ENCODE peak calls at places on chromosomes 5 and 9, in five cellular contexts. Z is hepatocyte, V is mammary epithelial cell, O is cardiac fibroblast, B is sigmoid colon. E is an unnamed sample.

GRCh38 chr5:157172408-157172807 is 6.3 kb upstream of the GARIN3 start:
- DNase-seq in O (no peak), Z (no peak), B (no peak), V (peak), E (no peak)

GRCh38 chr5:139636207-139636792 is 11.8 kb upstream of the CXXC5 start:
- DNase-seq in O (no peak), V (peak), Z (peak), B (no peak), E (no peak)

GRCh38 chr9:35859310-35859994 is 10.7 kb downstream of the OR13J1 start:
- DNase-seq in Z (no peak), V (peak), B (peak), O (no peak), E (no peak)

GRCh38 chr5:40826778-40827478 is 8.1 kb downstream of the RPL37 start:
- DNase-seq in B (no peak), Z (no peak), V (no peak), O (no peak), E (no peak)

GRCh38 chr9:31840702-31841101 is 543.7 kb upstream of the ACO1 start:
- DNase-seq in V (no peak), O (no peak), Z (no peak), B (no peak), E (no peak)

GRCh38 chr9:109868222-109868621 is 88.2 kb downstream of the PALM2AKAP2 start:
- DNase-seq in Z (no peak), V (no peak), O (peak), B (no peak), E (no peak)

GRCh38 chr9:93324191-93324834 is 127.2 kb upstream of the FAM120A start:
- DNase-seq in V (no peak), Z (no peak), B (no peak), O (no peak), E (no peak)

GRCh38 chr5:116035123-116035522 is 2.9 kb downstream of the ARL14EPL start:
- DNase-seq in B (no peak), V (peak), O (no peak), Z (no peak), E (no peak)

GRCh38 chr5:172849636-172850453 is 15.8 kb downstream of the ERGIC1 start:
- DNase-seq in O (no peak), V (peak), Z (no peak), B (no peak), E (no peak)

GRCh38 chr5:132422720-132423442 is 53.4 kb downstream of the SLC22A5 start:
- DNase-seq in B (no peak), O (peak), Z (peak), V (no peak), E (no peak)

GRCh38 chr5:111223086-111223789 is 946 bp upstream of the CAMK4 start:
- DNase-seq in O (no peak), B (no peak), V (peak), Z (peak), E (no peak)

GRCh38 chr5:98927242-98927987 is 1.4 kb downstream of the CHD1 start:
- DNase-seq in O (peak), Z (peak), V (peak), B (peak), E (no peak)

GRCh38 chr5:80255752-80256479 is at the start of gene SERINC5:
- DNase-seq in B (peak), V (peak), O (peak), Z (peak), E (no peak)

GRCh38 chr9:35112257-35113020 is 3.2 kb downstream of the ATOSB start:
- DNase-seq in Z (no peak), V (peak), O (peak), B (no peak), E (no peak)

GRCh38 chr5:67676863-67677262 is 480.3 kb upstream of the CD180 start:
- DNase-seq in Z (no peak), B (no peak), O (no peak), V (no peak), E (no peak)

GRCh38 chr5:89315194-89315593 is 432.2 kb upstream of the MEF2C start:
- DNase-seq in O (peak), B (no peak), Z (peak), V (no peak), E (no peak)

GRCh38 chr5:35853652-35854051 is 3.0 kb upstream of the IL7R start:
- DNase-seq in B (no peak), V (no peak), Z (no peak), O (no peak), E (no peak)

GRCh38 chr5:110354896-110355295 is 371.6 kb downstream of the TMEM232 start:
- DNase-seq in B (no peak), O (no peak), Z (no peak), V (no peak), E (no peak)

GRCh38 chr5:160158087-160158486 is 38.8 kb upstream of the PWWP2A start:
- DNase-seq in Z (no peak), O (no peak), V (no peak), B (no peak), E (no peak)

GRCh38 chr9:73515216-73515615 is 363.6 kb downstream of the ANXA1 start:
- DNase-seq in O (no peak), Z (peak), B (no peak), V (no peak), E (no peak)

GRCh38 chr5:111800351-111800750 is 43.4 kb upstream of the NREP start:
- DNase-seq in V (no peak), O (no peak), B (no peak), Z (no peak), E (no peak)

GRCh38 chr5:102823441-102823874 is 68.4 kb downstream of the PAM start:
- DNase-seq in V (no peak), O (peak), B (no peak), Z (peak), E (peak)

GRCh38 chr9:130666393-130667116 is 2.2 kb downstream of the PRDM12 start:
- DNase-seq in B (no peak), O (no peak), Z (no peak), V (no peak), E (no peak)

GRCh38 chr9:121399883-121400607 is 30.0 kb upstream of the STOM start:
- DNase-seq in Z (peak), B (no peak), O (peak), V (peak), E (peak)

GRCh38 chr5:101278917-101279316 is 375.8 kb upstream of the ST8SIA4 start:
- DNase-seq in V (peak), Z (no peak), B (no peak), O (no peak), E (no peak)

GRCh38 chr5:1187950-1188334 is 13.5 kb upstream of the SLC6A19 start:
- DNase-seq in Z (no peak), O (no peak), V (no peak), B (no peak), E (no peak)

GRCh38 chr5:32505718-32506117 is 61.2 kb upstream of the ZFR start:
- DNase-seq in O (peak), V (peak), B (no peak), Z (peak), E (peak)

GRCh38 chr5:2740849-2741555 is 10.5 kb downstream of the IRX2 start:
- DNase-seq in V (peak), B (no peak), Z (no peak), O (no peak), E (no peak)

GRCh38 chr9:134375011-134375390 is 48.7 kb downstream of the RXRA start:
- DNase-seq in B (peak), O (peak), Z (no peak), V (no peak), E (no peak)

GRCh38 chr5:78607864-78608263 is 40.7 kb downstream of the LHFPL2 start:
- DNase-seq in B (no peak), O (no peak), V (no peak), Z (no peak), E (no peak)

GRCh38 chr5:170774831-170775230 is 8.7 kb upstream of the GABRP start:
- DNase-seq in B (no peak), O (no peak), V (no peak), Z (no peak), E (no peak)
- TF ChIP-seq CTCF in B (no peak), O (no peak), V (no peak), Z (no peak), E (no peak)

GRCh38 chr9:105171589-105171988 is 72.9 kb upstream of the SLC44A1 start:
- DNase-seq in V (no peak), O (no peak), Z (no peak), B (no peak), E (no peak)

GRCh38 chr9:105172393-105172792 is 72.1 kb upstream of the SLC44A1 start:
- DNase-seq in Z (no peak), O (no peak), V (no peak), B (no peak), E (no peak)

GRCh38 chr9:105171076-105171475 is 73.4 kb upstream of the SLC44A1 start:
- DNase-seq in B (no peak), O (no peak), V (no peak), Z (no peak), E (no peak)

GRCh38 chr9:105173836-105174235 is 70.6 kb upstream of the SLC44A1 start:
- DNase-seq in O (no peak), Z (no peak), V (no peak), B (no peak), E (no peak)

GRCh38 chr9:105173306-105173705 is 71.1 kb upstream of the SLC44A1 start:
- DNase-seq in Z (no peak), B (no peak), V (no peak), O (no peak), E (no peak)
- H3K4me3 ChIP-seq in Z (no peak), B (no peak), V (no peak), O (no peak), E (no peak)

GRCh38 chr5:59367791-59368394 is 525.6 kb downstream of the PDE4D start:
- DNase-seq in O (peak), Z (peak), B (peak), V (peak), E (peak)
- TF ChIP-seq CTCF in O (peak), Z (peak), B (peak), V (peak), E (peak)

GRCh38 chr5:10364186-10364689 is 10.7 kb downstream of the MARCHF6 start:
- DNase-seq in V (peak), Z (no peak), O (no peak), B (no peak), E (no peak)

GRCh38 chr5:10365800-10366199 is 12.3 kb downstream of the MARCHF6 start:
- DNase-seq in B (no peak), O (no peak), Z (no peak), V (no peak), E (no peak)

GRCh38 chr5:10363519-10364185 is 10.2 kb downstream of the MARCHF6 start:
- DNase-seq in B (no peak), O (no peak), Z (no peak), V (no peak), E (no peak)

GRCh38 chr5:10367586-10367985 is 14.1 kb downstream of the MARCHF6 start:
- DNase-seq in O (no peak), B (no peak), Z (no peak), V (no peak), E (no peak)

GRCh38 chr5:10366310-10367297 is 13.1 kb downstream of the MARCHF6 start:
- DNase-seq in O (peak), Z (peak), B (no peak), V (peak), E (peak)
- H3K4me3 ChIP-seq in O (no peak), Z (no peak), B (no peak), V (peak), E (no peak)